ENCODE peak calls at places on chromosomes 2 and 18, in four cellular contexts. O, X, F and Y are unnamed samples.

GRCh38 chr2:174603280-174603679 is 5.7 kb upstream of the WIPF1 start:
- DNase-seq in X (no peak), F (no peak), O (no peak), Y (peak)

GRCh38 chr2:46964835-46965560 is 49.4 kb upstream of the MCFD2 start:
- DNase-seq in O (no peak), F (no peak), X (no peak), Y (peak)

GRCh38 chr2:55888941-55889340 is 34.6 kb downstream of the EFEMP1 start:
- DNase-seq in X (no peak), F (no peak), O (no peak), Y (no peak)

GRCh38 chr2:112583497-112584133 is 794 bp upstream of the CHCHD5 start:
- DNase-seq in X (no peak), F (no peak), O (peak), Y (peak)

GRCh38 chr2:178761759-178762371 is 45.4 kb downstream of the TTN start:
- DNase-seq in F (no peak), O (peak), X (peak), Y (peak)

GRCh38 chr18:36377626-36378025 is 80.1 kb downstream of the FHOD3 start:
- DNase-seq in X (no peak), O (no peak), F (no peak), Y (no peak)

GRCh38 chr18:22387364-22387763 is 30.4 kb downstream of the CTAGE1 start:
- DNase-seq in F (no peak), X (no peak), O (no peak), Y (no peak)

GRCh38 chr18:28657836-28658410 is 481.0 kb upstream of the CDH2 start:
- DNase-seq in O (no peak), X (no peak), F (no peak), Y (no peak)

GRCh38 chr2:88690591-88691338 is 708 bp upstream of the RPIA start:
- DNase-seq in O (peak), F (no peak), X (no peak), Y (peak)

GRCh38 chr2:48448274-48449061 is 81.5 kb upstream of the STON1 start:
- DNase-seq in F (no peak), O (no peak), X (peak), Y (peak)

GRCh38 chr2:200288670-200289429 is 17.6 kb upstream of the SPATS2L start:
- DNase-seq in X (no peak), F (no peak), O (no peak), Y (no peak)

GRCh38 chr2:28052691-28053090 is 162.2 kb downstream of the BABAM2 start:
- DNase-seq in F (no peak), O (no peak), X (no peak), Y (no peak)

GRCh38 chr2:1742680-1743395 is 1.5 kb downstream of the PXDN start:
- DNase-seq in F (peak), X (no peak), O (no peak), Y (no peak)

GRCh38 chr2:237968048-237968862 is 1.4 kb downstream of the UBE2F start:
- DNase-seq in F (no peak), X (peak), O (no peak), Y (peak)

GRCh38 chr2:239357954-239358754 is 42.7 kb downstream of the HDAC4 start:
- DNase-seq in X (no peak), F (no peak), O (no peak), Y (no peak)

GRCh38 chr18:58590231-58590630 is 38.7 kb downstream of the ALPK2 start:
- DNase-seq in F (no peak), O (no peak), X (no peak), Y (peak)

GRCh38 chr2:203873461-203873860 is 5.9 kb downstream of the CTLA4 start:
- DNase-seq in X (no peak), F (no peak), O (no peak), Y (no peak)

GRCh38 chr2:172680595-172681176 is 55.0 kb upstream of the RAPGEF4 start:
- DNase-seq in O (no peak), F (no peak), X (no peak), Y (no peak)

GRCh38 chr2:239880396-239880795 is 144.7 kb downstream of the NDUFA10 start:
- DNase-seq in F (peak), O (no peak), X (no peak), Y (no peak)

GRCh38 chr2:236853558-236853957 is 232.1 kb upstream of the COPS8 start:
- DNase-seq in F (no peak), O (no peak), X (no peak), Y (no peak)

GRCh38 chr2:73418343-73418742 is 32.7 kb downstream of the ALMS1 start:
- DNase-seq in F (no peak), X (no peak), O (no peak), Y (no peak)

GRCh38 chr2:31382452-31383120 is 32.0 kb downstream of the XDH start:
- DNase-seq in F (no peak), X (no peak), O (no peak), Y (no peak)

GRCh38 chr2:24026233-24026632 is 16.3 kb downstream of the MFSD2B start:
- DNase-seq in O (no peak), X (no peak), F (no peak), Y (no peak)

GRCh38 chr2:24022324-24022974 is 12.6 kb downstream of the MFSD2B start:
- DNase-seq in X (no peak), F (no peak), O (no peak), Y (peak)

GRCh38 chr2:24022975-24023575 is 13.2 kb downstream of the MFSD2B start:
- DNase-seq in O (no peak), X (no peak), F (no peak), Y (no peak)

GRCh38 chr2:24025264-24025663 is 15.4 kb downstream of the MFSD2B start:
- DNase-seq in F (no peak), X (no peak), O (no peak), Y (no peak)

DNA sequence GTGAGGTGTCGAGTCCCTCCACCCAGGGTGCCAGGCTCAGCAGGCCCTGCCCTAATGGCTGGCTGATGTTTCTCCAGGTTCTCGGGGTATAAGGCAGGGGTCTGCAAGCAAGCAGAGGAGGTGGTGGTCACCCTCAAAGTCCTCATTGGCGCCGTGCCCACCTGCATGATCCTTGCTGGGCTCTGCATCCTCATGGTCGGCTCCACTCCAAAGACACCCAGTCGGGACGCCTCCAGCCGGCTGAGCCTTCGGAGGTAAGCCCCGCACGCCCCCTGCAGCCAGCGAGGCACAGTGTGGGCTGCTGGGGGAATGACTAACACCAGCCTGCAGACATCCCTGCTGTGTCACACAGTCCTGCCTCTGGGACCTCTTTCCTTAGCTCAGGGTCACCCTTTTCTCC is 14.1 kb downstream of the MFSD2B start:
- DNase-seq in F (no peak), X (no peak), O (no peak), Y (peak)
- TF ChIP-seq CBX5 in F (no peak), X (no peak), O (no peak), Y (no peak)

GRCh38 chr18:74171910-74172606 is 23.7 kb downstream of the TIMM21 start:
- DNase-seq in O (no peak), X (no peak), F (no peak), Y (no peak)
- TF ChIP-seq CBX5 in O (no peak), X (no peak), F (no peak), Y (no peak)

DNA sequence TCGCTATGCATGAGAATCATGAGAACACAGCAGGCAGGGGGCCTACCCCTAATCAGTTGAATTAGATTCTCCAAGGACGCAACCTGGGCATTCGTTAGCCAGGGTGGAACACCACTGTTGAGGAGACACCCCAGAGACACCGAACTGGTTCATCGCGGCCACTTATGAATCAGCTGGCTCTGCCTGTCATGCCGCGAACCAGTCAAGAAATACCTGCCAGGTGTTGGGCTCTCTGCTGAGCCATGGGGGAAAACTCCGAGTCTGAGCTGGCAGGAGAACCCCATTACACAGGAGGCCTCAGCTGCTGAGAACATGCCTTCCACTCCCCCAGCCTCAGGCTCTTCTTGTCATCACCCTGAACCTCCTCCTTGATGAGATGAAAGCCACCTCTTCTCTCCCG is 184.3 kb downstream of the SMAD7 start:
- DNase-seq in X (no peak), O (no peak), F (no peak), Y (no peak)
- TF ChIP-seq CBX5 in X (no peak), O (no peak), F (no peak), Y (no peak)

GRCh38 chr2:162199913-162200312 is 43.3 kb downstream of the FAP start:
- DNase-seq in O (no peak), X (no peak), F (no peak), Y (no peak)

GRCh38 chr2:162198239-162198638 is 45.0 kb downstream of the FAP start:
- DNase-seq in F (no peak), X (no peak), O (no peak), Y (no peak)

GRCh38 chr2:162200636-162201035 is 42.6 kb downstream of the FAP start:
- DNase-seq in O (no peak), F (no peak), X (no peak), Y (no peak)

GRCh38 chr2:162197095-162197825 is 45.2 kb upstream of the GCG start:
- DNase-seq in F (no peak), O (no peak), X (no peak), Y (no peak)

DNA sequence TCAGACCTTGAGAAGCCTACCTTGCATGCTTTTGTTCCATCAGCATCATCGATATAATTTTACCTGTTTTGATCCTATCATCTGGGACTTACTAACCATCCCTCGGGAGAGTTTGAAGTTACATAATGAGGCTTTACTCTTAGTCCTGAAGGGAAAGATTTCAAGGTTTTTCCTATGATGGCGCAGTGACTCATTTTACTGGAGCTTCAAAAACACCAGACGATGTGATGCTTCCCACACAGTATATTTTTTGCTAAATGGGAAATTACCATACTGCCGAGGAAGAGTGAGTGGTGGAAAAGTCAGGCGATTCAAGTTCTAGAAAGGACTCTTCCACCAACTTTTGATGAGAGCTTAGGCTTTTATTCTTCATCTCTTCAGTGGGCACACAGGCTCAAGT is 44.6 kb upstream of the GCG start:
- DNase-seq in F (no peak), X (no peak), O (no peak), Y (no peak)
- TF ChIP-seq CBX5 in F (no peak), X (no peak), O (no peak), Y (no peak)

GRCh38 chr2:26706093-26706492 is 13.6 kb downstream of the KCNK3 start:
- DNase-seq in F (no peak), O (no peak), X (no peak), Y (no peak)
- TF ChIP-seq CBX5 in F (no peak), O (no peak), X (no peak), Y (no peak)

DNA sequence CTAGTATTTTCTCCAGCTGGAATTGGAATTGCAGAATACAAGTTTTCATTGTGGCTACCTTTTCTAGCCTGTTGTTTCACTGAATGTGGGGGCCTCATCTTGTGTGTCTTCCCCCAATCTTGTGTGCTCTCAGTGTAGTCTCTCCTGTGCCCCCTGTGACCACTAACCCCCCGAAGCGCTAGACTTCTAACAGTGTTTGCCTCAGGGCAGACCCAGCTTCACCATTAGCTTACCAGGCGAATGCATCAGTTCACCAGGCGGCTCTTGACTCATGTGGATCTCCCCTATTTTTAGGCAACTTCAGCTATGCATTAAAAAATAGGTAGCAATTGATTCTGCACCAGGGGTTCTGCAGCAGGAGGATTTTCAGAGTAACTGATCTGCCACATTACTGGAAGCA is 376.2 kb upstream of the MEIS1 start:
- DNase-seq in O (no peak), X (no peak), F (no peak), Y (no peak)
- TF ChIP-seq CBX5 in O (no peak), X (no peak), F (no peak), Y (no peak)

GRCh38 chr2:65291221-65292094 is 63.8 kb downstream of the ACTR2 start:
- DNase-seq in F (no peak), O (no peak), X (no peak), Y (peak)

GRCh38 chr2:65294136-65294535 is 66.5 kb downstream of the ACTR2 start:
- DNase-seq in X (no peak), F (no peak), O (no peak), Y (no peak)

GRCh38 chr2:65292461-65293127 is 65.0 kb downstream of the ACTR2 start:
- DNase-seq in X (no peak), O (no peak), F (no peak), Y (no peak)

GRCh38 chr2:65294701-65295100 is 67.1 kb downstream of the ACTR2 start:
- DNase-seq in O (peak), X (no peak), F (no peak), Y (no peak)

GRCh38 chr2:65292095-65292378 is 64.4 kb downstream of the ACTR2 start:
- DNase-seq in F (no peak), O (no peak), X (no peak), Y (no peak)
- TF ChIP-seq CBX5 in F (no peak), O (no peak), X (no peak), Y (no peak)